ENCODE peak calls at places on chromosomes 16 and 17, in six cellular contexts. One of them, this sample, is unnamed.

GRCh38 chr16:17083628-17084027 is 387.1 kb downstream of the XYLT1 start:
- DNase-seq in body of pancreas: no peak
- DNase-seq in NCI-H2029: peak
- DNase-seq in psoas muscle: no peak
- DNase-seq in IMR-90: no peak
- DNase-seq in skeletal muscle cell: no peak
- DNase-seq in this sample: no peak

GRCh38 chr17:55451203-55451641 is 29.6 kb upstream of the MMD start:
- DNase-seq in body of pancreas: no peak
- DNase-seq in NCI-H2029: no peak
- DNase-seq in psoas muscle: no peak
- DNase-seq in IMR-90: peak
- DNase-seq in skeletal muscle cell: no peak
- DNase-seq in this sample: no peak

GRCh38 chr17:7840441-7840840 is 6.4 kb downstream of the KDM6B start:
- DNase-seq in body of pancreas: no peak
- DNase-seq in NCI-H2029: no peak
- DNase-seq in psoas muscle: no peak
- DNase-seq in IMR-90: no peak
- DNase-seq in skeletal muscle cell: no peak
- DNase-seq in this sample: no peak

GRCh38 chr17:79833110-79833450 is 6.2 kb downstream of the CBX4 start:
- DNase-seq in body of pancreas: no peak
- DNase-seq in NCI-H2029: no peak
- DNase-seq in psoas muscle: no peak
- DNase-seq in IMR-90: no peak
- DNase-seq in skeletal muscle cell: no peak
- DNase-seq in this sample: no peak

GRCh38 chr16:79658301-79659001 is 57.9 kb upstream of the MAF start:
- DNase-seq in body of pancreas: no peak
- DNase-seq in NCI-H2029: no peak
- DNase-seq in psoas muscle: no peak
- DNase-seq in IMR-90: peak
- DNase-seq in skeletal muscle cell: peak
- DNase-seq in this sample: no peak

GRCh38 chr17:43953746-43954145 is at the start of gene PYY:
- DNase-seq in body of pancreas: no peak
- DNase-seq in NCI-H2029: no peak
- DNase-seq in psoas muscle: no peak
- DNase-seq in IMR-90: no peak
- DNase-seq in skeletal muscle cell: no peak
- DNase-seq in this sample: no peak

GRCh38 chr16:24526701-24527470 is 12.5 kb upstream of the RBBP6 start:
- DNase-seq in body of pancreas: no peak
- DNase-seq in NCI-H2029: no peak
- DNase-seq in psoas muscle: no peak
- DNase-seq in IMR-90: no peak
- DNase-seq in skeletal muscle cell: no peak
- DNase-seq in this sample: no peak

GRCh38 chr16:81263470-81264200 is 25.1 kb downstream of the BCO1 start:
- DNase-seq in body of pancreas: no peak
- DNase-seq in NCI-H2029: no peak
- DNase-seq in psoas muscle: no peak
- DNase-seq in IMR-90: peak
- DNase-seq in skeletal muscle cell: peak
- DNase-seq in this sample: no peak

GRCh38 chr17:79835953-79836951 is 3.0 kb downstream of the CBX4 start:
- DNase-seq in body of pancreas: peak
- DNase-seq in NCI-H2029: peak
- DNase-seq in psoas muscle: no peak
- DNase-seq in IMR-90: peak
- DNase-seq in skeletal muscle cell: no peak
- DNase-seq in this sample: peak

GRCh38 chr16:49660647-49661046 is 195.3 kb downstream of the ZNF423 start:
- DNase-seq in body of pancreas: no peak
- DNase-seq in NCI-H2029: no peak
- DNase-seq in psoas muscle: no peak
- DNase-seq in IMR-90: no peak
- DNase-seq in skeletal muscle cell: no peak
- DNase-seq in this sample: no peak

GRCh38 chr17:80949451-80950421 is 41.9 kb upstream of the CHMP6 start:
- DNase-seq in body of pancreas: no peak
- DNase-seq in NCI-H2029: no peak
- DNase-seq in psoas muscle: peak
- DNase-seq in IMR-90: no peak
- DNase-seq in skeletal muscle cell: no peak
- DNase-seq in this sample: no peak

GRCh38 chr17:21815352-21816063 is 123.2 kb downstream of the KCNJ18 start:
- DNase-seq in body of pancreas: no peak
- DNase-seq in NCI-H2029: no peak
- DNase-seq in psoas muscle: no peak
- DNase-seq in IMR-90: no peak
- DNase-seq in skeletal muscle cell: no peak
- DNase-seq in this sample: no peak

GRCh38 chr16:56190903-56191806 is at the start of gene GNAO1:
- DNase-seq in body of pancreas: peak
- DNase-seq in NCI-H2029: peak
- DNase-seq in psoas muscle: peak
- DNase-seq in IMR-90: peak
- DNase-seq in skeletal muscle cell: peak
- DNase-seq in this sample: no peak

GRCh38 chr16:81752225-81752875 is 26.7 kb upstream of the PLCG2 start:
- DNase-seq in body of pancreas: no peak
- DNase-seq in NCI-H2029: no peak
- DNase-seq in psoas muscle: peak
- DNase-seq in IMR-90: no peak
- DNase-seq in skeletal muscle cell: no peak
- DNase-seq in this sample: peak

GRCh38 chr17:82636626-82637598 is 11.3 kb downstream of the WDR45B start:
- DNase-seq in body of pancreas: peak
- DNase-seq in NCI-H2029: peak
- DNase-seq in psoas muscle: no peak
- DNase-seq in IMR-90: no peak
- DNase-seq in skeletal muscle cell: no peak
- DNase-seq in this sample: peak

GRCh38 chr16:85042126-85042525 is 14.5 kb downstream of the KIAA0513 start:
- DNase-seq in body of pancreas: no peak
- DNase-seq in NCI-H2029: no peak
- DNase-seq in psoas muscle: no peak
- DNase-seq in IMR-90: no peak
- DNase-seq in skeletal muscle cell: no peak
- DNase-seq in this sample: no peak

GRCh38 chr16:83231771-83232170 is 576.0 kb upstream of the HSBP1 start:
- DNase-seq in body of pancreas: no peak
- DNase-seq in NCI-H2029: no peak
- DNase-seq in psoas muscle: no peak
- DNase-seq in IMR-90: peak
- DNase-seq in skeletal muscle cell: peak
- DNase-seq in this sample: no peak

GRCh38 chr16:71526111-71526998 is at the start of gene CHST4:
- DNase-seq in body of pancreas: no peak
- DNase-seq in NCI-H2029: no peak
- DNase-seq in psoas muscle: no peak
- DNase-seq in IMR-90: peak
- DNase-seq in skeletal muscle cell: peak
- DNase-seq in this sample: no peak

GRCh38 chr16:81521141-81521626 is 76.6 kb downstream of the CMIP start:
- DNase-seq in body of pancreas: no peak
- DNase-seq in NCI-H2029: no peak
- DNase-seq in psoas muscle: peak
- DNase-seq in IMR-90: no peak
- DNase-seq in skeletal muscle cell: no peak
- DNase-seq in this sample: no peak

GRCh38 chr17:3794890-3795757 is 5.9 kb downstream of the ITGAE start:
- DNase-seq in body of pancreas: no peak
- DNase-seq in NCI-H2029: no peak
- DNase-seq in psoas muscle: no peak
- DNase-seq in IMR-90: peak
- DNase-seq in skeletal muscle cell: peak
- DNase-seq in this sample: no peak